ENCODE peak calls at places on chromosomes 6 and 20, in six cellular contexts. S, O, Q, E, Y and T are unnamed samples.

GRCh38 chr6:143187173-143187908 is 126.7 kb downstream of the AIG1 start:
- DNase-seq in E (no peak), S (no peak), O (no peak), Y (no peak), Q (peak), T (no peak)

GRCh38 chr20:1438361-1438760 is 28.3 kb downstream of the NSFL1C start:
- DNase-seq in Y (no peak), S (no peak), O (no peak), E (no peak), Q (no peak), T (no peak)

GRCh38 chr6:28944412-28945006 is 20.7 kb upstream of the TRIM27 start:
- DNase-seq in Y (no peak), Q (peak), S (peak), O (peak), E (peak), T (peak)

GRCh38 chr6:4671587-4672115 is 104.6 kb upstream of the CDYL start:
- DNase-seq in E (no peak), Q (no peak), O (no peak), Y (no peak), S (no peak), T (no peak)

GRCh38 chr20:58245931-58246330 is 17.5 kb upstream of the ANKRD60 start:
- DNase-seq in O (no peak), Q (no peak), E (no peak), Y (no peak), S (no peak), T (no peak)

GRCh38 chr6:140708386-140708785 is 1333.9 kb upstream of the CITED2 start:
- DNase-seq in E (no peak), O (no peak), S (no peak), Q (no peak), Y (no peak), T (no peak)

GRCh38 chr6:121645100-121645745 is 209.8 kb downstream of the GJA1 start:
- DNase-seq in Y (no peak), E (no peak), S (no peak), Q (peak), O (no peak), T (no peak)

GRCh38 chr6:151205971-151206600 is 33.7 kb upstream of the AKAP12 start:
- DNase-seq in Q (no peak), E (no peak), O (no peak), Y (no peak), S (no peak), T (no peak)

GRCh38 chr6:142387997-142388815 is 86.4 kb downstream of the ADGRG6 start:
- DNase-seq in E (no peak), O (no peak), Q (peak), Y (no peak), S (no peak), T (peak)

GRCh38 chr20:45934046-45934586 is 367 bp upstream of the PCIF1 start:
- DNase-seq in S (no peak), Q (no peak), Y (peak), O (no peak), E (peak), T (peak)

GRCh38 chr6:46509063-46509462 is 17.8 kb upstream of the RCAN2 start:
- DNase-seq in Q (no peak), Y (no peak), O (no peak), S (no peak), E (no peak), T (no peak)

GRCh38 chr6:130600880-130601341 is 226.3 kb upstream of the SMLR1 start:
- DNase-seq in Y (no peak), S (no peak), Q (peak), E (no peak), O (no peak), T (no peak)

GRCh38 chr6:124655856-124656255 is 306.4 kb upstream of the RNF217 start:
- DNase-seq in Q (no peak), Y (no peak), S (no peak), O (no peak), E (no peak), T (no peak)

GRCh38 chr6:51161752-51162151 is 343.1 kb downstream of the TFAP2B start:
- DNase-seq in Q (no peak), S (no peak), Y (no peak), E (no peak), O (no peak), T (no peak)

GRCh38 chr6:11730645-11731044 is 48.0 kb downstream of the ADTRP start:
- DNase-seq in E (no peak), Y (no peak), S (no peak), O (no peak), Q (no peak), T (peak)

GRCh38 chr6:52984247-52984646 is 10.8 kb downstream of the GSTA4 start:
- DNase-seq in O (no peak), S (no peak), Q (no peak), Y (no peak), E (no peak), T (no peak)

GRCh38 chr6:143739341-143739851 is 61.6 kb downstream of the PHACTR2 start:
- DNase-seq in S (no peak), O (no peak), Q (no peak), E (no peak), Y (no peak), T (no peak)

GRCh38 chr6:141659582-141659981 is 473.1 kb upstream of the GJE1 start:
- DNase-seq in Q (no peak), E (no peak), Y (no peak), O (no peak), S (no peak), T (no peak)

GRCh38 chr6:102717737-102718427 is 1324.4 kb downstream of the GRIK2 start:
- DNase-seq in Y (no peak), E (no peak), O (no peak), S (no peak), Q (no peak), T (no peak)

GRCh38 chr6:2706482-2706881 is 44.2 kb downstream of the MYLK4 start:
- DNase-seq in O (no peak), Y (no peak), E (no peak), S (no peak), Q (no peak), T (no peak)

GRCh38 chr6:7463785-7464184 is 74.2 kb downstream of the RIOK1 start:
- DNase-seq in Y (no peak), O (no peak), Q (no peak), S (no peak), E (no peak), T (no peak)

GRCh38 chr20:37327748-37328147 is 18.2 kb upstream of the SRC start:
- DNase-seq in O (no peak), Q (peak), S (no peak), E (peak), Y (no peak), T (no peak)

GRCh38 chr6:110690916-110691315 is 124.4 kb downstream of the CDK19 start:
- DNase-seq in S (no peak), Q (no peak), Y (no peak), O (no peak), E (no peak), T (no peak)

GRCh38 chr6:110690106-110690654 is 125.1 kb downstream of the CDK19 start:
- DNase-seq in O (no peak), E (no peak), Y (no peak), Q (no peak), S (no peak), T (no peak)

GRCh38 chr6:110687326-110687725 is 127.9 kb downstream of the CDK19 start:
- DNase-seq in O (no peak), Y (no peak), Q (no peak), E (no peak), S (no peak), T (no peak)

GRCh38 chr6:110689275-110689935 is 125.9 kb downstream of the CDK19 start:
- DNase-seq in E (no peak), S (no peak), Y (no peak), O (no peak), Q (no peak), T (no peak)

GRCh38 chr6:110688661-110689268 is 126.5 kb downstream of the CDK19 start:
- DNase-seq in O (no peak), E (no peak), S (no peak), Y (no peak), Q (no peak), T (no peak)
- TF ChIP-seq CTCF in O (no peak), E (no peak), S (no peak), Y (no peak), Q (no peak), T (no peak)

GRCh38 chr20:48760403-48760889 is 67.4 kb downstream of the PREX1 start:
- DNase-seq in O (no peak), S (peak), E (no peak), Q (no peak), Y (peak), T (peak)
- TF ChIP-seq CTCF in O (no peak), S (no peak), E (no peak), Q (no peak), Y (no peak), T (no peak)

DNA sequence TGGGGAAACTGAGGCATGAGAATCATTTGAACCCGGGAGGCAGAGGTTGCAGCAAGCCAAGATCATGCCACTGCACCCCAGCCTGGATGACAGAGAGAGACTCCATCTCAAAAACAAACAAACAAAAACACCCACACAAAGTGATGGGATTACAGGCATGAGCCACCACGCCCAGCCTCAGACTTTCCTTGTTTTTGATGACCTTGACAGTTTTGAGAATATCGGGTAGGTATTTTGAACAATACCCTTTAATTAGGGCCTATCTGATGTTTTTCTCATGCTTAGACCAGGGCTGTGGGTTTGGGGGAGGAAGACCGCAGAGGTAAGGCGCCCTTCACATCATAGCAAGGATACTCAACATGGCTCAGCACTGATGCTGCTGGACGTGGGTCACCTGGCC is 63.4 kb downstream of the ADNP start:
- DNase-seq in S (no peak), Q (no peak), Y (no peak), E (no peak), O (no peak), T (no peak)
- TF ChIP-seq CTCF in S (no peak), Q (no peak), Y (no peak), E (no peak), O (no peak), T (no peak)

DNA sequence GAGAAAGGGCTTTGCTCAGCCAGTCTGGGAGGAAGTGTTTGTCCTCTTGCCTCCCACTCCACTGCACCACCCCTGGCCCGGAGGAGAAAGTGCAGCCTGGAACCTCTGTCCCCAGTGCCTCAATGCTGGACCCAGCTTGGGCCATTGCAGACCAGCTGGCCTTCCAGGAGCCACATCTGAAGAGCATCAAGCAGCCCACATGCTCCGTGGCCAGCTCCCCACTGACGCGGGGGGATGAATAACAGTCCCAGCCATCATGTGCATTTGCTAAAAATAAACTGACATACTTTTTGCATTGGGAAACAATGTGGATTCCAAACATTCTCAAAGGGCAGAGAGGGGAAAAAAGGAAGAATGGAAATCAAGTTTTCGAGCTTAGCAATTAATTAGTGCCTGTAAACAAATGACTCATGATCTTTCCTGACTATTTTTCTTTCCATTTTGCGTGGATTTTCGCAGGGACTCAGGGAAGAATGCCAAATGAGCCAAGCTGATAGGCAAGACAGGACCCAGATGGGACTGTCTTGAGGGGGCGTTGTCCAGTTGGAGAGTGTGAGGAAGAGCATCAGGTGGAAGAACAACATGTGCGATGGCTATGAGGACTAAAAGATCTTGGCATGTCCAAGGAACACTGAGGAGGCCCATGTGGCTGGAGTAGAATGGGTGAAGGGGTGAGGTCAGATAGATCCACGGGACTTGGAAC is 34.1 kb downstream of the CEBPB start:
- DNase-seq in S (no peak), Q (peak), Y (peak), O (no peak), E (peak), T (no peak)
- TF ChIP-seq CTCF in S (no peak), Q (peak), Y (no peak), O (no peak), E (no peak), T (no peak)

GRCh38 chr6:169070506-169071176 is 183.0 kb downstream of the THBS2 start:
- DNase-seq in S (no peak), Q (peak), E (peak), O (no peak), Y (peak), T (no peak)
- TF ChIP-seq CTCF in S (no peak), Q (peak), E (no peak), O (no peak), Y (no peak), T (no peak)

GRCh38 chr20:63633732-63634131 is 6.8 kb upstream of the GMEB2 start:
- DNase-seq in E (no peak), S (no peak), Q (no peak), Y (no peak), O (no peak), T (no peak)
- TF ChIP-seq CTCF in E (no peak), S (no peak), Q (no peak), Y (no peak), O (no peak), T (no peak)